ENCODE peak calls at places on chromosomes 11 and 22, in nine cellular contexts. P is PC-3, Q is tibial artery, Z is cardiac fibroblast, M is H9, O is IMR-90, U is AG04450, Y is chondrocyte, X is lower leg skin. H is an unnamed sample.

GRCh38 chr22:19464975-19465374 is 14.0 kb downstream of the UFD1 start:
- DNase-seq in P (no peak), Y (no peak), X (no peak), Q (no peak), Z (no peak), M (no peak), O (no peak), U (no peak), H (no peak)

GRCh38 chr11:69392104-69392653 is 89.3 kb upstream of the LINC01488 start:
- DNase-seq in P (no peak), Z (no peak), U (no peak), X (no peak), Y (no peak), M (no peak), O (no peak), Q (no peak), H (no peak)

GRCh38 chr11:116465056-116465455 is 307.7 kb downstream of the BUD13 start:
- DNase-seq in Q (no peak), X (peak; percentile 1), U (no peak), Y (no peak), M (no peak), Z (no peak), P (no peak), O (no peak), H (no peak)

GRCh38 chr11:1072116-1072820 is 2.4 kb upstream of the MUC2 start:
- DNase-seq in U (no peak), M (no peak), O (peak; percentile 71), Y (peak; percentile 59), P (peak; percentile 91), Z (peak; percentile 75), X (no peak), Q (no peak), H (no peak)

GRCh38 chr11:31806944-31807790 is 4.0 kb downstream of the PAX6 start:
- DNase-seq in M (no peak), X (no peak), Y (no peak), Q (no peak), O (no peak), U (no peak), Z (no peak), P (no peak), H (no peak)

GRCh38 chr22:24059121-24059520 is 48.0 kb downstream of the CABIN1 start:
- DNase-seq in U (peak; percentile 83), M (no peak), Y (no peak), X (no peak), O (peak; percentile 99), P (peak; percentile 44), Q (peak; percentile 75), Z (peak; percentile 96), H (no peak)

GRCh38 chr22:40043086-40043485 is 48.3 kb downstream of the FAM83F start:
- DNase-seq in Y (no peak), O (no peak), X (no peak), U (no peak), P (peak; percentile 23), Z (peak; percentile 14), M (no peak), Q (peak; percentile 67), H (peak; percentile 88)

GRCh38 chr11:68127791-68128681 is 6.8 kb upstream of the CHKA start:
- DNase-seq in O (peak; percentile 40), M (peak; percentile 98), Z (no peak), Q (no peak), X (peak; percentile 87), Y (peak; percentile 83), P (peak; percentile 73), U (peak; percentile 23), H (peak; percentile 89)

GRCh38 chr11:2810401-2811205 is 75.0 kb downstream of the CDKN1C start:
- DNase-seq in P (no peak), X (no peak), Q (no peak), U (no peak), O (no peak), M (no peak), Y (peak; percentile 85), Z (no peak), H (no peak)

GRCh38 chr22:47043835-47044721 is 281.6 kb downstream of the TBC1D22A start:
- DNase-seq in U (peak; percentile 4), M (peak; percentile 75), Q (no peak), O (peak; percentile 54), X (no peak), Y (peak; percentile 90), P (no peak), Z (peak; percentile 34), H (no peak)

GRCh38 chr11:94794287-94795168 is 26.4 kb downstream of the AMOTL1 start:
- DNase-seq in Y (no peak), Z (peak; percentile 99), M (no peak), Q (peak; percentile 58), O (peak; percentile 99), U (peak; percentile 89), X (no peak), P (peak; percentile 94), H (peak; percentile 69)

GRCh38 chr22:26995222-26995621 is 337.8 kb downstream of the MIAT start:
- DNase-seq in O (no peak), M (no peak), Q (no peak), Z (no peak), X (no peak), P (no peak), U (no peak), Y (no peak), H (no peak)

GRCh38 chr11:108819957-108820356 is 155.1 kb downstream of the DDX10 start:
- DNase-seq in O (no peak), P (no peak), Z (no peak), Y (no peak), U (no peak), M (no peak), Q (no peak), X (no peak), H (no peak)

GRCh38 chr22:45246060-45246985 is 5.6 kb upstream of the KIAA0930 start:
- DNase-seq in P (peak; percentile 85), Q (no peak), U (peak; percentile 94), X (peak; percentile 93), O (peak; percentile 99), Z (peak; percentile 91), Y (no peak), M (no peak), H (peak; percentile 67)

GRCh38 chr11:67347964-67348749 is 5.2 kb downstream of the POLD4 start:
- DNase-seq in O (peak; percentile 73), X (no peak), M (no peak), Z (no peak), U (no peak), P (no peak), Y (no peak), Q (no peak), H (no peak)

GRCh38 chr11:72224587-72225410 is at the start of gene INPPL1:
- DNase-seq in O (no peak), Z (peak; percentile 38), Q (no peak), Y (peak; percentile 90), M (peak; percentile 41), U (no peak), X (peak; percentile 87), P (peak; percentile 43), H (peak; percentile 65)

GRCh38 chr11:72225411-72225951 is 914 bp downstream of the INPPL1 start:
- DNase-seq in O (no peak), Z (peak; percentile 13), M (peak; percentile 29), Y (no peak), X (peak; percentile 86), U (no peak), P (peak; percentile 31), Q (no peak), H (no peak)

GRCh38 chr11:72222907-72223614 is 1.5 kb upstream of the INPPL1 start:
- DNase-seq in Y (peak; percentile 97), M (peak; percentile 96), Z (peak; percentile 89), Q (peak; percentile 95), X (peak; percentile 98), O (peak; percentile 88), U (peak; percentile 76), P (peak; percentile 96), H (peak; percentile 94)

GRCh38 chr11:72222106-72222891 is 2.3 kb upstream of the INPPL1 start:
- DNase-seq in Q (no peak), Z (no peak), P (no peak), Y (no peak), U (no peak), X (peak; percentile 77), O (no peak), M (peak; percentile 41), H (no peak)

DNA sequence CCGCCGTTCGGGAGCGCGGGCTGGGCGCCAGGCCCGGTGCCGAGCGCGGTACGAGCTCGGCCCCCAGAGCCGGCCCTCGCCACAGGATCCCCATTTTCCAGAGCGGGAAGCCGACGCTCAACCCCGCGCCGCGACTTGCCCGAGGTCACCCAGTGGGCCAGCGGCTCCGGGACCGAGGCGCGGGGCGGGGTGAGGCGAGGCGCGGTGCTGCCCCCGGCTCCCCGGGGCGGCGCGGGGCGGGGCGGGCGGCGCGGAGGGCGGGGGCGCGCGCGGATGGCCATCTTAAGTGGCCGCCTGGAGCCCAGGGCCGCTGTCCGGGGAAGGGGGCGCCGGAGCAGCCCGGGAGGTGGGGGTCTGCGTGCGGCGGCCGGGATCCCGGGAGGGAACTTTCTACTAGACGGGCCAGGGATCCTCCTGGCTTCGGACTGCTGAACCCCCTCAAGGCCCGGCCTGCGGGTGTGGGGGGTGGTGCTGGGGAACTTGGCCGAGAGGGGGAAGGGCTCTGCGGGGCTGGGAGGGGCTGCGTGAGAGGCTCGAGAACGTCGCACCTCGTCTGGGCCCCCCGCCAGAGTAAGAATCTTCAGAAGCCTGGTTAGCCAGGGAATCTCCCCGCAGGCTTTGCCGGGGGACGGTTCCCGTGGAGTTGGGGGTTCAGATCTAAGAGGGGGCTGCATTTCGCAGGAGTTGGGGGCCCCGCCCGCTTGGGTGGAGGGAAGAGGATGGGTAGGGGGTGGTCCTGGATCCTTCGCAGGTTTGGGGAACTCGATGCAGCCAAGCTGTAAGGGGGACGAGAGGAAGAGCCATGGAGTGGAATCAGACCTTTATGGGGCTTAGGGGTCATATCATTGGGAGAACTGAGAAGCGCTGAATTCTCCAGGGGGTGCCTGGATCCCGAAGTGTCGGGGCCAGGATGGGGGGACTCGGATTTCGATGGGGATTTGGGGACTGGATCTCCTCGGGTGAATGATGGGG is 666 bp upstream of the INPPL1 start:
- DNase-seq in Z (peak; percentile 69), X (peak; percentile 92), Y (no peak), Q (peak; percentile 72), O (peak; percentile 56), U (no peak), P (peak; percentile 60), M (peak; percentile 71), H (peak; percentile 72)
- TF ChIP-seq CTCF in Z (no peak), X (no peak), Y (no peak), Q (no peak), O (no peak), U (no peak), P (no peak), M (no peak), H (no peak)

GRCh38 chr11:78139422-78140391 is at the start of gene ALG8:
- DNase-seq in M (peak; percentile 96), Z (peak; percentile 95), Y (peak; percentile 97), X (peak; percentile 99), U (peak; percentile 91), O (peak; percentile 94), P (peak; percentile 99), Q (peak; percentile 95), H (peak; percentile 88)
- TF ChIP-seq CTCF in M (no peak), Z (no peak), Y (no peak), X (no peak), U (no peak), O (no peak), P (no peak), Q (no peak), H (no peak)

GRCh38 chr11:72553748-72554147 is 119.4 kb upstream of the CLPB start:
- DNase-seq in Z (no peak), Y (no peak), U (no peak), M (peak; percentile 66), O (no peak), P (no peak), X (peak; percentile 63), Q (no peak), H (no peak)
- TF ChIP-seq CTCF in Z (no peak), Y (no peak), U (no peak), M (peak; percentile 76), O (no peak), P (peak; percentile 44), X (no peak), Q (no peak), H (no peak)

GRCh38 chr22:20530368-20531153 is 23.2 kb downstream of the MED15 start:
- DNase-seq in O (peak; percentile 83), X (no peak), Q (no peak), Z (peak; percentile 86), U (no peak), M (no peak), Y (peak; percentile 90), P (peak; percentile 85), H (no peak)
- TF ChIP-seq CTCF in O (no peak), X (no peak), Q (no peak), Z (no peak), U (no peak), M (no peak), Y (no peak), P (peak; percentile 40), H (no peak)

H was measured in prostate gland.